ENCODE peak calls at places on chromosomes 11 and 22, in five cellular contexts. One of them, this sample, is unnamed.
A peak's percentile ranks its signal among the peaks of the same experiment; 100 is the strongest.

GRCh38 chr11:73570415-73571114 is 27.3 kb downstream of the FAM168A start:
- DNase-seq in HepG2: no peak
- DNase-seq in K562: no peak
- DNase-seq in SK-N-SH: no peak
- DNase-seq in GM12878: no peak
- DNase-seq in this sample: peak; percentile 8

GRCh38 chr11:125335101-125335500 is 161.0 kb downstream of the FEZ1 start:
- DNase-seq in HepG2: no peak
- DNase-seq in K562: no peak
- DNase-seq in SK-N-SH: no peak
- DNase-seq in GM12878: no peak
- DNase-seq in this sample: no peak

GRCh38 chr11:84255483-84255882 is 969.3 kb upstream of the CCDC90B start:
- DNase-seq in HepG2: no peak
- DNase-seq in SK-N-SH: no peak
- DNase-seq in GM12878: no peak
- DNase-seq in K562: no peak
- DNase-seq in this sample: no peak

GRCh38 chr11:2163428-2163978 is 2.5 kb upstream of the INS start:
- DNase-seq in SK-N-SH: peak; percentile 71
- DNase-seq in GM12878: no peak
- DNase-seq in HepG2: no peak
- DNase-seq in K562: no peak
- DNase-seq in this sample: no peak

GRCh38 chr11:77065878-77066228 is 918 bp upstream of the CAPN5 start:
- DNase-seq in GM12878: no peak
- DNase-seq in HepG2: no peak
- DNase-seq in SK-N-SH: no peak
- DNase-seq in K562: no peak
- DNase-seq in this sample: no peak

GRCh38 chr11:23789938-23790371 is 706.9 kb upstream of the LUZP2 start:
- DNase-seq in GM12878: no peak
- DNase-seq in HepG2: no peak
- DNase-seq in SK-N-SH: no peak
- DNase-seq in K562: no peak
- DNase-seq in this sample: no peak

GRCh38 chr11:74055938-74056337 is 47.1 kb upstream of the UCP3 start:
- DNase-seq in HepG2: peak; percentile 40
- DNase-seq in SK-N-SH: no peak
- DNase-seq in GM12878: no peak
- DNase-seq in K562: no peak
- DNase-seq in this sample: peak; percentile 4

GRCh38 chr11:84828616-84829015 is 798.5 kb downstream of the DLG2 start:
- DNase-seq in GM12878: no peak
- DNase-seq in SK-N-SH: no peak
- DNase-seq in HepG2: no peak
- DNase-seq in K562: no peak
- DNase-seq in this sample: no peak

GRCh38 chr22:29739346-29739875 is 19.6 kb downstream of the CABP7 start:
- DNase-seq in K562: no peak
- DNase-seq in GM12878: no peak
- DNase-seq in HepG2: no peak
- DNase-seq in SK-N-SH: no peak
- DNase-seq in this sample: no peak

GRCh38 chr22:20413217-20414058 is 19.5 kb downstream of the ZNF74 start:
- DNase-seq in HepG2: no peak
- DNase-seq in SK-N-SH: no peak
- DNase-seq in GM12878: no peak
- DNase-seq in K562: no peak
- DNase-seq in this sample: no peak

GRCh38 chr11:120996973-120997372 is 26.9 kb upstream of the TBCEL start:
- DNase-seq in SK-N-SH: no peak
- DNase-seq in HepG2: no peak
- DNase-seq in K562: no peak
- DNase-seq in GM12878: no peak
- DNase-seq in this sample: no peak

GRCh38 chr22:20765938-20766337 is 8.0 kb upstream of the SERPIND1 start:
- DNase-seq in HepG2: no peak
- DNase-seq in SK-N-SH: no peak
- DNase-seq in K562: no peak
- DNase-seq in GM12878: no peak
- DNase-seq in this sample: no peak

GRCh38 chr11:24837112-24837511 is 340.3 kb downstream of the LUZP2 start:
- DNase-seq in HepG2: no peak
- DNase-seq in K562: no peak
- DNase-seq in GM12878: no peak
- DNase-seq in SK-N-SH: no peak
- DNase-seq in this sample: no peak

DNA sequence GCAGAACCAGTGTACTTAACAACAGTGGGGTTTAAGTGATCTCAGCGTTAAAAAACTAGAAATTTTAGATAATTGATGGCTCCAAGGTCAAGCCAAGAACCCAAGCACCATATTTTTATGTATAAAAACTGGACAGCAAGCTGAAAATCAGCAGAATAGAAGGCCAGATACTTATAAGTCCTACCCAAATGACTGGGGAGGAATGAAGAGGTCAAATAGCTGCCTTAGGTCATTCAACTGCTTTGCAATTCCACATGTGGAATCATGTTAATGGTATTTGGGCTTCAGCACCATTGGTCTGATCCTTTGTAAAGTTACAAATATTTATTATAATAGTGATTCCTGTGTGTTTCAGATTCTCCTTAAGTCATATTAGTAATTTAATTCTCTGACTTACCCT is 108.4 kb downstream of the FAT3 start:
- DNase-seq in K562: no peak
- DNase-seq in GM12878: no peak
- DNase-seq in HepG2: no peak
- DNase-seq in SK-N-SH: no peak
- DNase-seq in this sample: no peak
- TF ChIP-seq SIN3A in K562: no peak
- TF ChIP-seq SIN3A in GM12878: no peak
- TF ChIP-seq SIN3A in HepG2: no peak
- TF ChIP-seq SIN3A in SK-N-SH: no peak
- TF ChIP-seq SIN3A in this sample: no peak

GRCh38 chr11:44507896-44508440 is 57.5 kb upstream of the CD82 start:
- DNase-seq in GM12878: no peak
- DNase-seq in HepG2: no peak
- DNase-seq in SK-N-SH: no peak
- DNase-seq in K562: no peak
- DNase-seq in this sample: no peak

GRCh38 chr11:44507491-44507890 is 58.0 kb upstream of the CD82 start:
- DNase-seq in K562: no peak
- DNase-seq in SK-N-SH: no peak
- DNase-seq in HepG2: no peak
- DNase-seq in GM12878: no peak
- DNase-seq in this sample: no peak

GRCh38 chr11:44505591-44506054 is 59.8 kb upstream of the CD82 start:
- DNase-seq in GM12878: no peak
- DNase-seq in SK-N-SH: no peak
- DNase-seq in K562: no peak
- DNase-seq in HepG2: no peak
- DNase-seq in this sample: no peak

GRCh38 chr11:44509291-44509690 is 56.2 kb upstream of the CD82 start:
- DNase-seq in SK-N-SH: no peak
- DNase-seq in K562: no peak
- DNase-seq in GM12878: no peak
- DNase-seq in HepG2: no peak
- DNase-seq in this sample: no peak

GRCh38 chr11:44506375-44507016 is 59.0 kb upstream of the CD82 start:
- DNase-seq in SK-N-SH: no peak
- DNase-seq in HepG2: no peak
- DNase-seq in GM12878: no peak
- DNase-seq in K562: no peak
- DNase-seq in this sample: peak; percentile 44
- H3K27me3 ChIP-seq in SK-N-SH: no peaks in the 10 kb centered on the region
- H3K27me3 ChIP-seq in HepG2: peaks cover 1% of the 10 kb centered on the region
- H3K27me3 ChIP-seq in GM12878: no peaks in the 10 kb centered on the region
- H3K27me3 ChIP-seq in K562: no peaks in the 10 kb centered on the region
- H3K27me3 ChIP-seq in this sample: peaks cover 14% of the 10 kb centered on the region

GRCh38 chr22:26398741-26399153 is 30.3 kb upstream of the ASPHD2 start:
- DNase-seq in HepG2: no peak
- DNase-seq in GM12878: no peak
- DNase-seq in SK-N-SH: peak; percentile 65
- DNase-seq in K562: peak; percentile 32
- DNase-seq in this sample: peak; percentile 41
- TF ChIP-seq ZBTB33 in HepG2: no peak
- TF ChIP-seq ZBTB33 in GM12878: no peak
- TF ChIP-seq ZBTB33 in SK-N-SH: no peak
- TF ChIP-seq ZBTB33 in K562: no peak
- TF ChIP-seq ZBTB33 in this sample: no peak

DNA sequence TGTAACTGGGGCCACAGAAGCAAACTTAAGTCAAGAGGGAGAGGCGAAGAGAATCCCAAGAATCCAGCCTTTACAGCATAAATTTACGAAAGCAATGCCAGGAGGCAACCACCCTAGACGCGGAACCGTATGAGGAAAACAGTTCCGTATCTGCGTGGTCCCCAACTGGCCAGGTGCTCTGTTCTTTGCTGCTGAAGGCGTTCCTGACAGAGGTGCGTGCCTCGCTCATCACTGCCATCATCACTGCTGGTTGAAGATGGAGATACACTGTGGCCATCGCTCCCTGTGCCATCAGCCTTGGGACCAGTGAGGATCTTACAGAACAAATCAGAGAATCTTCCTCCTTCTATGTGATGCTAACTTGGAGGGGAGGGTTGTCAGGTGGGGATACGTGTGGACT is 270.5 kb upstream of the B3GAT1 start:
- DNase-seq in GM12878: no peak
- DNase-seq in HepG2: no peak
- DNase-seq in K562: no peak
- DNase-seq in SK-N-SH: no peak
- DNase-seq in this sample: no peak
- TF ChIP-seq SIN3A in GM12878: no peak
- TF ChIP-seq SIN3A in HepG2: no peak
- TF ChIP-seq SIN3A in K562: no peak
- TF ChIP-seq SIN3A in SK-N-SH: no peak
- TF ChIP-seq SIN3A in this sample: no peak

This sample was measured in HCT116.